ENCODE peak calls at places on chromosome 15, in nine cellular contexts. One of them, this sample, is unnamed.
A peak's percentile ranks its signal among the peaks of the same experiment; 100 is the strongest.

GRCh38 chr15:66865622-66866611 is 163.9 kb downstream of the SMAD6 start:
- DNase-seq in amniotic stem cell: no peak
- DNase-seq in NCI-H2029: no peak
- DNase-seq in endothelial cell: no peak
- DNase-seq in stimulated activated naive CD8-positive, alpha-beta T cell treated with anti-CD3 and anti-CD28 coated beads, Interleukin-15, amount 100 ng/mL, for 72 hours: no peak
- DNase-seq in cardiac fibroblast: no peak
- DNase-seq in stimulated activated CD4-positive, alpha-beta T cell treated with anti-CD3 and anti-CD28 coated beads, Interleukin-4, amount 100 ng/mL, for 1 hour: no peak
- DNase-seq in T-helper 1 cell: no peak
- DNase-seq in dorsolateral prefrontal cortex: peak; percentile 26
- DNase-seq in this sample: no peak

GRCh38 chr15:85671156-85671555 is 123.6 kb downstream of the KLHL25 start:
- DNase-seq in amniotic stem cell: no peak
- DNase-seq in NCI-H2029: no peak
- DNase-seq in endothelial cell: no peak
- DNase-seq in stimulated activated naive CD8-positive, alpha-beta T cell treated with anti-CD3 and anti-CD28 coated beads, Interleukin-15, amount 100 ng/mL, for 72 hours: no peak
- DNase-seq in cardiac fibroblast: no peak
- DNase-seq in stimulated activated CD4-positive, alpha-beta T cell treated with anti-CD3 and anti-CD28 coated beads, Interleukin-4, amount 100 ng/mL, for 1 hour: no peak
- DNase-seq in T-helper 1 cell: no peak
- DNase-seq in dorsolateral prefrontal cortex: no peak
- DNase-seq in this sample: no peak

GRCh38 chr15:39855400-39855799 is 64.7 kb downstream of the GPR176 start:
- DNase-seq in amniotic stem cell: no peak
- DNase-seq in NCI-H2029: no peak
- DNase-seq in endothelial cell: no peak
- DNase-seq in stimulated activated naive CD8-positive, alpha-beta T cell treated with anti-CD3 and anti-CD28 coated beads, Interleukin-15, amount 100 ng/mL, for 72 hours: no peak
- DNase-seq in cardiac fibroblast: peak; percentile 65
- DNase-seq in stimulated activated CD4-positive, alpha-beta T cell treated with anti-CD3 and anti-CD28 coated beads, Interleukin-4, amount 100 ng/mL, for 1 hour: no peak
- DNase-seq in T-helper 1 cell: no peak
- DNase-seq in dorsolateral prefrontal cortex: no peak
- DNase-seq in this sample: peak; percentile 32

GRCh38 chr15:73936588-73937312 is 10.5 kb downstream of the LOXL1 start:
- DNase-seq in amniotic stem cell: no peak
- DNase-seq in NCI-H2029: no peak
- DNase-seq in endothelial cell: no peak
- DNase-seq in stimulated activated naive CD8-positive, alpha-beta T cell treated with anti-CD3 and anti-CD28 coated beads, Interleukin-15, amount 100 ng/mL, for 72 hours: no peak
- DNase-seq in cardiac fibroblast: no peak
- DNase-seq in stimulated activated CD4-positive, alpha-beta T cell treated with anti-CD3 and anti-CD28 coated beads, Interleukin-4, amount 100 ng/mL, for 1 hour: no peak
- DNase-seq in T-helper 1 cell: no peak
- DNase-seq in dorsolateral prefrontal cortex: no peak
- DNase-seq in this sample: no peak

GRCh38 chr15:48592221-48592731 is 53.2 kb downstream of the FBN1 start:
- DNase-seq in amniotic stem cell: peak; percentile 93
- DNase-seq in NCI-H2029: no peak
- DNase-seq in endothelial cell: no peak
- DNase-seq in stimulated activated naive CD8-positive, alpha-beta T cell treated with anti-CD3 and anti-CD28 coated beads, Interleukin-15, amount 100 ng/mL, for 72 hours: no peak
- DNase-seq in cardiac fibroblast: peak; percentile 97
- DNase-seq in stimulated activated CD4-positive, alpha-beta T cell treated with anti-CD3 and anti-CD28 coated beads, Interleukin-4, amount 100 ng/mL, for 1 hour: no peak
- DNase-seq in T-helper 1 cell: no peak
- DNase-seq in dorsolateral prefrontal cortex: no peak
- DNase-seq in this sample: peak; percentile 95

GRCh38 chr15:46080018-46080417 is 445.2 kb downstream of the SQOR start:
- DNase-seq in amniotic stem cell: no peak
- DNase-seq in NCI-H2029: no peak
- DNase-seq in endothelial cell: no peak
- DNase-seq in stimulated activated naive CD8-positive, alpha-beta T cell treated with anti-CD3 and anti-CD28 coated beads, Interleukin-15, amount 100 ng/mL, for 72 hours: no peak
- DNase-seq in cardiac fibroblast: no peak
- DNase-seq in stimulated activated CD4-positive, alpha-beta T cell treated with anti-CD3 and anti-CD28 coated beads, Interleukin-4, amount 100 ng/mL, for 1 hour: no peak
- DNase-seq in T-helper 1 cell: no peak
- DNase-seq in dorsolateral prefrontal cortex: no peak
- DNase-seq in this sample: no peak

GRCh38 chr15:62135532-62136134 is 29.5 kb downstream of the C2CD4B start:
- DNase-seq in amniotic stem cell: no peak
- DNase-seq in NCI-H2029: peak; percentile 67
- DNase-seq in endothelial cell: no peak
- DNase-seq in stimulated activated naive CD8-positive, alpha-beta T cell treated with anti-CD3 and anti-CD28 coated beads, Interleukin-15, amount 100 ng/mL, for 72 hours: no peak
- DNase-seq in cardiac fibroblast: peak; percentile 75
- DNase-seq in stimulated activated CD4-positive, alpha-beta T cell treated with anti-CD3 and anti-CD28 coated beads, Interleukin-4, amount 100 ng/mL, for 1 hour: no peak
- DNase-seq in T-helper 1 cell: no peak
- DNase-seq in dorsolateral prefrontal cortex: no peak
- DNase-seq in this sample: no peak

GRCh38 chr15:44713006-44713966 is 2.0 kb downstream of the B2M start:
- DNase-seq in amniotic stem cell: peak; percentile 4
- DNase-seq in NCI-H2029: no peak
- DNase-seq in endothelial cell: no peak
- DNase-seq in stimulated activated naive CD8-positive, alpha-beta T cell treated with anti-CD3 and anti-CD28 coated beads, Interleukin-15, amount 100 ng/mL, for 72 hours: no peak
- DNase-seq in cardiac fibroblast: peak; percentile 56
- DNase-seq in stimulated activated CD4-positive, alpha-beta T cell treated with anti-CD3 and anti-CD28 coated beads, Interleukin-4, amount 100 ng/mL, for 1 hour: no peak
- DNase-seq in T-helper 1 cell: no peak
- DNase-seq in dorsolateral prefrontal cortex: no peak
- DNase-seq in this sample: no peak